ENCODE peak calls at places on chromosome X, in five cellular contexts. O is pancreas, H is tibial artery, G is Peyer's patch, T is WERI-Rb-1. I is an unnamed sample. For H3K9me3, the result is how much of the 10 kb centered on the place peaks cover.

GRCh38 chrX:74325130-74326059 is 21.4 kb downstream of the ZCCHC13 start:
- DNase-seq in T (no peak), G (no peak), O (no peak), H (no peak), I (no peak)

GRCh38 chrX:22378296-22378695 is 105.6 kb downstream of the CBLL2 start:
- DNase-seq in T (no peak), G (no peak), O (no peak), H (no peak), I (no peak)

GRCh38 chrX:153769158-153769864 is 5.3 kb downstream of the PLXNB3 start:
- DNase-seq in O (no peak), T (peak), G (no peak), H (no peak), I (no peak)

GRCh38 chrX:132612990-132613564 is 124.2 kb upstream of the MBNL3 start:
- DNase-seq in H (peak), O (peak), G (peak), T (peak), I (peak)

GRCh38 chrX:39808471-39808917 is 289.3 kb downstream of the BCOR start:
- DNase-seq in T (no peak), G (no peak), O (no peak), H (no peak), I (no peak)

GRCh38 chrX:151633157-151633556 is 62.1 kb upstream of the PRRG3 start:
- DNase-seq in T (peak), H (no peak), G (no peak), O (no peak), I (no peak)

GRCh38 chrX:43551590-43551989 is 104.5 kb upstream of the MAOA start:
- DNase-seq in T (no peak), H (no peak), G (no peak), O (no peak), I (no peak)

GRCh38 chrX:46203115-46203514 is 342.1 kb downstream of the ZNF674 start:
- DNase-seq in T (no peak), O (no peak), H (no peak), G (no peak), I (no peak)

GRCh38 chrX:23766650-23767551 is 16.1 kb upstream of the SAT1 start:
- DNase-seq in G (peak), T (no peak), O (no peak), H (no peak), I (no peak)

GRCh38 chrX:84240848-84241565 is 53.0 kb upstream of the RPS6KA6 start:
- DNase-seq in H (no peak), T (no peak), G (no peak), O (no peak), I (no peak)
- H3K4me3 ChIP-seq in H (no peak), T (no peak), G (no peak), O (no peak), I (no peak)

DNA sequence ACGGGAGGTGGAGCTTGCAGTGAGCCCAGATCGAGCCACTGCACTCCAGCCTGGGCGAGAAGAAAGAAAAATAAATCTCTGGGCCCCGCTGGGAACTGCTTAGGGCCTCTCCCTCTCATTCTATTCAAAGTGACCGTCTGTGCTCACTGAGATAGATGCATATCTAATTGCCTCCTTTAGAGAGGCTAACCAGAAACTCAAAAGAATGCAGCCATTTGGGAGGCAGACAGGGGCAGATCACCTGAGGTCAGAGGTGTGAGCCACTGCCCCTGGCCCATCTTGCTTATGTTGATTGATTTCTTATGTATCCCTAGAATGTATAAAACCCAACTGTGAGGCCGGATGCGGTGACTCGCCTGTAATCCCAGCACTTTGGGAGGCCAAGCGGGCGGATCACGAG is 6.2 kb upstream of the CSF2RA start:
- DNase-seq in T (no peak), H (no peak), G (no peak), O (no peak), I (no peak)
- H3K9me3 ChIP-seq in T (under half), H (under half), G (under half), O (under half), I (under half)

GRCh38 chrX:103248553-103248952 is 6.4 kb downstream of the TCEAL8 start:
- DNase-seq in T (no peak), O (no peak), G (no peak), H (no peak), I (no peak)
- TF ChIP-seq CTCF in T (no peak), O (no peak), G (no peak), H (peak), I (peak)

GRCh38 chrX:69538321-69538876 is 34.3 kb downstream of the NALF2 start:
- DNase-seq in H (peak), O (peak), T (peak), G (peak), I (peak)
- H3K4me3 ChIP-seq in H (peak), O (no peak), T (peak), G (no peak), I (peak)

GRCh38 chrX:102042706-102043325 is 82.7 kb upstream of the TCEAL2 start:
- DNase-seq in O (no peak), G (no peak), H (no peak), T (no peak), I (no peak)
- H3K9me3 ChIP-seq in O (under half), G (under half), H (under half), T (under half), I (under half)

GRCh38 chrX:51641421-51642021 is 22.8 kb upstream of the CENPVL3 start:
- DNase-seq in H (no peak), T (no peak), O (no peak), G (no peak), I (no peak)
- TF ChIP-seq CTCF in H (no peak), T (peak), O (no peak), G (no peak), I (no peak)

GRCh38 chrX:150223176-150224015 is 139.7 kb upstream of the MAMLD1 start:
- DNase-seq in G (no peak), O (no peak), T (no peak), H (no peak), I (no peak)

GRCh38 chrX:150224676-150225075 is 138.4 kb upstream of the MAMLD1 start:
- DNase-seq in T (no peak), O (no peak), H (no peak), G (no peak), I (no peak)

GRCh38 chrX:150216716-150217115 is 146.4 kb upstream of the MAMLD1 start:
- DNase-seq in T (no peak), O (no peak), H (no peak), G (no peak), I (no peak)

GRCh38 chrX:150225266-150225665 is 137.9 kb upstream of the MAMLD1 start:
- DNase-seq in G (no peak), T (no peak), H (no peak), O (no peak), I (peak)

DNA sequence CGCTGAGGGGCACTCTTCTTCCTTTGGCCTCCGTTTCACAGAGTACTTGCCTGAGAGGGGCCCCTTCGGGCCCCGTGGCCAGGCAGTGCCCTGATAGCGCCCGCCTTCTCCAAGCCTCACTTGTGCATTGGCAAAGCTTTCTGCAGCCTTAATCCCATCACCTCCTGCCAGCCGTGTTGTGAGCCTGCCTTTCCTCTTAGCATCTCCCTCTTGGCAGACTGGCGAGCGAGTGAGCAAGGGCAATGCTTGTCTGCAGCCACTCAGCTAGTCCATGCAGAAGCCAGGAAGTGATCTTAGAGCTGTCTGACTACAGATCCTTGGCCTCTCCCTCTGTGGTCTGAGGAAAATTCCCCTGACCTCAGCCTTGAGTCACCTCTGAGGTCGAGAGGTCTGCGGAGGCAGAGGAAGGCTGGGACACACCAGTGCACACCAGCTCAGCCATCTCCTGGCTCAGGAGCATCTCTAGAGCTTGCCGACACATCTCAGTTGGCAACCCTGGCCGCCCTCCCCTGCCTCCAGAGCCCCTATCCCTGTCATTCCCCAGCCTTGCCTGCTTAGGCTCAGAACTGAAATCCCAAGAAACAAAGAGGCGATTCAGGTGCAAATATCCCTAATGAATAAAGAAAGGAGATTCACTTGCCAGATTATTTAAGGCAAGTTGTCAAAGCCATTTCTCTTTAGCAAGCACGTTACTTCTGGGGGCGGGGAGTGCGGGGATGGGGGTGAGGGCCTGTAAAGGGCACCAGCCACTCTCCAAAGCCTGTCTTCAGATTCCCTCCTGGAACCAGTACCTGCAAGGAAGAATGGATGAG is 143.5 kb upstream of the MAMLD1 start:
- DNase-seq in T (no peak), O (no peak), G (no peak), H (no peak), I (no peak)
- H3K4me3 ChIP-seq in T (no peak), O (no peak), G (no peak), H (no peak), I (no peak)